ENCODE peak calls at places on chromosomes 2 and 18, in four cellular contexts. J is OCI-LY7, X is HCT116, I is neural progenitor cell. Y is an unnamed sample.
A peak's percentile ranks its signal among the peaks of the same experiment; 100 is the strongest.

GRCh38 chr2:69625078-69625788 is 18.3 kb downstream of the AAK1 start:
- DNase-seq in I (no peak), X (no peak), J (no peak), Y (peak; percentile 31)

GRCh38 chr2:185894223-185894622 is 155.6 kb downstream of the FSIP2 start:
- DNase-seq in J (no peak), X (no peak), I (no peak), Y (no peak)

GRCh38 chr2:234412726-234413125 is 84.2 kb downstream of the ARL4C start:
- DNase-seq in X (no peak), I (no peak), J (no peak), Y (peak; percentile 55)

GRCh38 chr2:8447610-8448221 is 234.1 kb upstream of the ID2 start:
- DNase-seq in I (no peak), X (peak; percentile 22), J (no peak), Y (peak; percentile 94)

GRCh38 chr2:73175663-73176204 is 26.6 kb upstream of the NOTO start:
- DNase-seq in I (peak; percentile 90), X (no peak), J (no peak), Y (peak; percentile 55)

GRCh38 chr2:694174-694573 is 17.0 kb upstream of the TMEM18 start:
- DNase-seq in X (no peak), J (no peak), I (no peak), Y (peak; percentile 49)

GRCh38 chr2:237322564-237322963 is 91.4 kb downstream of the COL6A3 start:
- DNase-seq in I (peak; percentile 13), X (peak; percentile 37), J (peak; percentile 21), Y (peak; percentile 63)

GRCh38 chr2:176535480-176536113 is 266.4 kb downstream of the MTX2 start:
- DNase-seq in I (no peak), X (no peak), J (no peak), Y (peak; percentile 69)

GRCh38 chr2:219352448-219353023 is 20.0 kb upstream of the RESP18 start:
- DNase-seq in J (peak; percentile 63), I (peak; percentile 81), X (peak; percentile 53), Y (peak; percentile 80)

GRCh38 chr2:237254911-237255578 is 158.9 kb downstream of the COL6A3 start:
- DNase-seq in I (no peak), J (no peak), X (no peak), Y (peak; percentile 63)

GRCh38 chr18:45231606-45232005 is 383.7 kb upstream of the SLC14A2 start:
- DNase-seq in X (no peak), I (no peak), J (no peak), Y (no peak)

GRCh38 chr2:11773747-11774536 is 27.5 kb downstream of the LPIN1 start:
- DNase-seq in I (no peak), J (no peak), X (no peak), Y (no peak)

GRCh38 chr2:191032588-191033429 is 18.8 kb upstream of the STAT1 start:
- DNase-seq in X (no peak), I (no peak), J (no peak), Y (no peak)

GRCh38 chr2:230582851-230583283 is 129.8 kb upstream of the CAB39 start:
- DNase-seq in J (no peak), X (no peak), I (no peak), Y (peak; percentile 73)

GRCh38 chr2:43831438-43832294 is 7.0 kb downstream of the ABCG5 start:
- DNase-seq in J (no peak), I (no peak), X (no peak), Y (no peak)

GRCh38 chr2:168336786-168337388 is 89.5 kb upstream of the STK39 start:
- DNase-seq in X (peak; percentile 87), I (peak; percentile 32), J (peak; percentile 49), Y (peak; percentile 92)

GRCh38 chr2:40482091-40482490 is 30.2 kb upstream of the SLC8A1 start:
- DNase-seq in X (no peak), I (no peak), J (no peak), Y (no peak)

GRCh38 chr2:69957970-69958369 is 3.5 kb downstream of the ASPRV1 start:
- DNase-seq in X (no peak), I (no peak), J (peak; percentile 25), Y (no peak)

GRCh38 chr2:9769171-9770005 is 73.9 kb upstream of the TAF1B start:
- DNase-seq in X (no peak), I (peak; percentile 67), J (no peak), Y (no peak)

GRCh38 chr2:239991689-239992314 is 33.3 kb downstream of the NDUFA10 start:
- DNase-seq in X (peak; percentile 27), J (peak; percentile 62), I (peak; percentile 63), Y (peak; percentile 65)

GRCh38 chr18:58881469-58881868 is 16.8 kb downstream of the ZNF532 start:
- DNase-seq in I (no peak), X (no peak), J (no peak), Y (no peak)

GRCh38 chr18:77250501-77250925 is 865 bp downstream of the GALR1 start:
- DNase-seq in X (no peak), I (peak; percentile 45), J (no peak), Y (no peak)

GRCh38 chr18:31516432-31516831 is 18.5 kb downstream of the DSG2 start:
- DNase-seq in I (peak; percentile 14), J (no peak), X (no peak), Y (no peak)

GRCh38 chr2:219507555-219508443 is 6.5 kb upstream of the ASIC4 start:
- DNase-seq in J (no peak), I (no peak), X (no peak), Y (no peak)

GRCh38 chr2:210647151-210647550 is 90.8 kb downstream of the CPS1 start:
- DNase-seq in J (no peak), X (no peak), I (no peak), Y (no peak)

GRCh38 chr2:58067001-58067400 is 20.4 kb downstream of the VRK2 start:
- DNase-seq in J (no peak), X (no peak), I (no peak), Y (no peak)

GRCh38 chr2:58065248-58065647 is 18.6 kb downstream of the VRK2 start:
- DNase-seq in I (no peak), J (no peak), X (no peak), Y (no peak)

GRCh38 chr2:58057890-58058590 is 11.4 kb downstream of the VRK2 start:
- DNase-seq in I (no peak), X (no peak), J (no peak), Y (no peak)

GRCh38 chr2:58064136-58064535 is 17.5 kb downstream of the VRK2 start:
- DNase-seq in J (no peak), I (no peak), X (no peak), Y (no peak)

DNA sequence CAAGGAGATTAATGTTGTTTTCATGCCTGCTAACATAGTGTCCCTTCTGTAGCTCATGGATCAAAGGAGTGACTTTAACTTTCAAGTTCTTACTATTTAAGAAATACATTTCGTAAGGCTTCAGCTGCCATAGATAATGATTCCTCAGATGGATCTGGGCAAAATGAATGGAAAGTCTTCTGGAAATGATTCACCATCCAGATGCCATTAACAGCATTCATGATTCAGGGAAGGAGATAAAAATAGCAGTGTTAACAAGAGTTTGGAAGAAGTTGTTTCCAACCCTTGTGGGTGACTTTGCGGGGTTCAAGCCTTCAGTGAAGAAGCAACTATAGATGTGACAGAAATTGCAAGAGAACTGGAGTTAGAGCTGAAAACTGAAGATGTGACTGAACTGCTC is 17.0 kb downstream of the VRK2 start:
- DNase-seq in I (no peak), J (no peak), X (no peak), Y (no peak)
- TF ChIP-seq EZH2phosphoT487 in I (no peak), J (no peak), X (no peak), Y (no peak)

GRCh38 chr2:223042284-223042683 is 9.7 kb upstream of the KCNE4 start:
- DNase-seq in I (no peak), X (no peak), J (no peak), Y (no peak)

GRCh38 chr2:223041527-223042109 is 10.4 kb upstream of the KCNE4 start:
- DNase-seq in X (peak; percentile 71), J (no peak), I (no peak), Y (peak; percentile 86)

GRCh38 chr2:223042704-223043118 is 9.3 kb upstream of the KCNE4 start:
- DNase-seq in X (no peak), J (no peak), I (no peak), Y (peak; percentile 77)

GRCh38 chr2:223039618-223040017 is 12.4 kb upstream of the KCNE4 start:
- DNase-seq in I (no peak), X (no peak), J (no peak), Y (no peak)

GRCh38 chr2:223040527-223040926 is 11.5 kb upstream of the KCNE4 start:
- DNase-seq in X (no peak), I (no peak), J (no peak), Y (no peak)
- H3K27ac ChIP-seq in X (no peak overlapping the region), I (no peak overlapping the region), J (no peak overlapping the region), Y (no peak overlapping the region)

DNA sequence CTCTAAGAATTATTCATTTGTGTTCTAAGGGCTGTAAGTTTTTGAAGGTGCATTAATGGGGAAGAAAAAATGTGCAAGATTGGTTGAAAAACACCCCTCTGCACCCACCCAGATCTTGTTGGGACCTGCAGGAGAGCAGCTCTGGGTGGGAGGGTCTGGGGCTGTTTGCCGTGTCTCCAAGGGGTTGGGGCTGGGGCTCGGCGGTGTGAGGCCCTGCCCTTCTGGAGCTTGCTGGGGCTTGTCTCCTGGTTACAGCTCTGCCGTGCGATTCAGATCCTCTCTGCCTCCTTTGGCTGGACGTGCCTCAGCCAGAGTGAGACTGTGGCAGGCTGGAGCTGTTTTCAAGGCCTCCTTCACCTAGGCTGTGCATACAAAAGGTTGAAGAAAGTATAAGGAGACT is 26.1 kb downstream of the IGFBP2 start:
- DNase-seq in X (no peak), J (no peak), I (no peak), Y (no peak)
- H3K36me3 ChIP-seq in X (no peaks in the 10 kb centered on the region), J (no peaks in the 10 kb centered on the region), I (peaks cover 5% of the 10 kb centered on the region), Y (no peaks in the 10 kb centered on the region)

GRCh38 chr18:48707636-48708296 is 168.9 kb downstream of the CTIF start:
- DNase-seq in J (no peak), I (no peak), X (no peak), Y (no peak)
- TF ChIP-seq EZH2phosphoT487 in J (no peak), I (no peak), X (no peak), Y (no peak)

GRCh38 chr2:84880395-84880644 is 564 bp downstream of the TRABD2A start:
- DNase-seq in X (no peak), I (no peak), J (no peak), Y (no peak)

GRCh38 chr2:84879595-84880394 is 1.1 kb downstream of the TRABD2A start:
- DNase-seq in I (peak; percentile 68), J (peak; percentile 28), X (no peak), Y (no peak)

GRCh38 chr2:84880645-84881521 is at the start of gene TRABD2A:
- DNase-seq in J (no peak), X (no peak), I (peak; percentile 67), Y (no peak)

GRCh38 chr2:84878459-84878858 is 2.4 kb downstream of the TRABD2A start:
- DNase-seq in X (no peak), J (no peak), I (no peak), Y (no peak)

GRCh38 chr2:84878896-84879594 is 1.8 kb downstream of the TRABD2A start:
- DNase-seq in J (no peak), I (no peak), X (no peak), Y (no peak)
- H3K27ac ChIP-seq in J (no peak overlapping the region), I (no peak overlapping the region), X (no peak overlapping the region), Y (no peak overlapping the region)

DNA sequence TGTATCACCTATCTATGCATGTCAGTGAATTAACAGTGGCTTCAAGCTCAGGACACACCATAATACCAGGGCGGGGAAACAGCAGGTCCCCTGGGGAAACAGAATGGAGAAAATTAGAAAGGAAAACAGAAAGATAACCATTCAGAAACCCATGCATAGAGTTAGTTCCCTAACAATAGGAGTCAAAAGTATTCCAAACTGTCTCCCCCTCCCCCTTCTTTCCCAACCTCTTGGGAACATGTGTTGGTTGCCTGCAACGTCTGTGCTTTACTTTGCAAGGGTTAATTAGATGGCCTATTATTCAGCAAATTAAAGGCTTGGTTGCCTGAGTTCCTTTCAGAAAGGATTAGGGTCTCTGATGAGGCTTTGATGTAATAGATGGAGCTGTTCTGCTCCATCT is 176.5 kb downstream of the MYO3B start:
- DNase-seq in X (no peak), I (peak; percentile 94), J (no peak), Y (no peak)
- H3K36me3 ChIP-seq in X (no peaks in the 10 kb centered on the region), I (no peaks in the 10 kb centered on the region), J (no peaks in the 10 kb centered on the region), Y (no peaks in the 10 kb centered on the region)

GRCh38 chr2:71481111-71481510 is 27.8 kb downstream of the DYSF start:
- DNase-seq in I (no peak), X (no peak), J (no peak), Y (no peak)
- TF ChIP-seq EZH2phosphoT487 in I (no peak), X (no peak), J (no peak), Y (no peak)